ENCODE peak calls at places on chromosomes 6 and 20, in seven cellular contexts. E, V, S, R, M, K and Z are unnamed samples.

GRCh38 chr6:161444464-161444863 is 170.6 kb upstream of the AGPAT4 start:
- DNase-seq in E (no peak), V (no peak), S (peak; percentile 37), R (no peak), M (no peak), K (no peak), Z (no peak)

GRCh38 chr6:131172237-131172636 is 37.0 kb downstream of the AKAP7 start:
- DNase-seq in E (no peak), V (no peak), S (no peak), R (no peak), M (no peak), K (no peak), Z (no peak)

GRCh38 chr6:35319346-35320030 is 21.9 kb downstream of the DEF6 start:
- DNase-seq in E (no peak), V (no peak), S (no peak), R (no peak), M (no peak), K (no peak), Z (no peak)

GRCh38 chr6:17505062-17505476 is 95.0 kb upstream of the FAM8A1 start:
- DNase-seq in E (no peak), V (peak; percentile 25), S (no peak), R (no peak), M (no peak), K (no peak), Z (no peak)

GRCh38 chr6:150813993-150814359 is 51.5 kb upstream of the MTHFD1L start:
- DNase-seq in E (no peak), V (peak; percentile 22), S (no peak), R (no peak), M (no peak), K (no peak), Z (no peak)

GRCh38 chr6:6736753-6737654 is 148.5 kb downstream of the LY86 start:
- DNase-seq in E (no peak), V (peak; percentile 18), S (peak; percentile 91), R (no peak), M (peak; percentile 34), K (peak; percentile 85), Z (no peak)

GRCh38 chr20:53165452-53165851 is 193.3 kb downstream of the TSHZ2 start:
- DNase-seq in E (no peak), V (no peak), S (no peak), R (no peak), M (no peak), K (no peak), Z (no peak)

GRCh38 chr6:26464416-26465131 is 6.8 kb downstream of the BTN2A1 start:
- DNase-seq in E (no peak), V (no peak), S (no peak), R (no peak), M (no peak), K (no peak), Z (no peak)

GRCh38 chr6:147787407-147787806 is 278.9 kb downstream of the SAMD5 start:
- DNase-seq in E (no peak), V (no peak), S (no peak), R (no peak), M (no peak), K (no peak), Z (no peak)

GRCh38 chr6:71181565-71181964 is 107.0 kb upstream of the OGFRL1 start:
- DNase-seq in E (no peak), V (no peak), S (no peak), R (no peak), M (no peak), K (no peak), Z (no peak)

GRCh38 chr6:144659202-144659731 is 374.1 kb downstream of the UTRN start:
- DNase-seq in E (no peak), V (peak; percentile 25), S (no peak), R (no peak), M (no peak), K (peak; percentile 35), Z (no peak)

GRCh38 chr20:1894951-1895673 is at the start of gene SIRPA:
- DNase-seq in E (no peak), V (peak; percentile 66), S (peak; percentile 75), R (peak; percentile 87), M (no peak), K (peak; percentile 77), Z (peak; percentile 70)

GRCh38 chr6:15247750-15248450 is 2.0 kb downstream of the JARID2 start:
- DNase-seq in E (peak; percentile 52), V (peak; percentile 55), S (peak; percentile 67), R (peak; percentile 92), M (peak; percentile 34), K (peak; percentile 53), Z (peak; percentile 74)

GRCh38 chr6:40541556-40542174 is 45.5 kb downstream of the LRFN2 start:
- DNase-seq in E (no peak), V (no peak), S (no peak), R (peak; percentile 56), M (no peak), K (no peak), Z (no peak)

GRCh38 chr6:27472182-27472616 is 706 bp downstream of the ZNF184 start:
- DNase-seq in E (peak; percentile 74), V (peak; percentile 74), S (peak; percentile 44), R (no peak), M (no peak), K (peak; percentile 53), Z (no peak)

GRCh38 chr20:59571591-59572314 is 32.6 kb upstream of the PHACTR3 start:
- DNase-seq in E (peak; percentile 22), V (peak; percentile 40), S (peak; percentile 77), R (peak; percentile 86), M (peak; percentile 30), K (peak; percentile 62), Z (peak; percentile 71)
- H3K4me1 ChIP-seq in E (no peaks in the 10 kb centered on the region), V (no peaks in the 10 kb centered on the region), S (peaks cover 3% of the 10 kb centered on the region), R (no peaks in the 10 kb centered on the region), M (no peaks in the 10 kb centered on the region), K (no peaks in the 10 kb centered on the region), Z (peaks cover 3% of the 10 kb centered on the region)

GRCh38 chr6:167669553-167669849 is 157.2 kb upstream of the AFDN start:
- DNase-seq in E (no peak), V (no peak), S (no peak), R (no peak), M (no peak), K (no peak), Z (no peak)

GRCh38 chr6:167672738-167673137 is 154.0 kb upstream of the AFDN start:
- DNase-seq in E (no peak), V (no peak), S (no peak), R (peak; percentile 2), M (no peak), K (no peak), Z (no peak)

GRCh38 chr6:167671977-167672687 is 154.6 kb upstream of the AFDN start:
- DNase-seq in E (no peak), V (no peak), S (no peak), R (peak; percentile 41), M (no peak), K (no peak), Z (no peak)

GRCh38 chr6:167669870-167670802 is 156.6 kb upstream of the AFDN start:
- DNase-seq in E (no peak), V (no peak), S (no peak), R (peak; percentile 64), M (no peak), K (no peak), Z (no peak)

DNA sequence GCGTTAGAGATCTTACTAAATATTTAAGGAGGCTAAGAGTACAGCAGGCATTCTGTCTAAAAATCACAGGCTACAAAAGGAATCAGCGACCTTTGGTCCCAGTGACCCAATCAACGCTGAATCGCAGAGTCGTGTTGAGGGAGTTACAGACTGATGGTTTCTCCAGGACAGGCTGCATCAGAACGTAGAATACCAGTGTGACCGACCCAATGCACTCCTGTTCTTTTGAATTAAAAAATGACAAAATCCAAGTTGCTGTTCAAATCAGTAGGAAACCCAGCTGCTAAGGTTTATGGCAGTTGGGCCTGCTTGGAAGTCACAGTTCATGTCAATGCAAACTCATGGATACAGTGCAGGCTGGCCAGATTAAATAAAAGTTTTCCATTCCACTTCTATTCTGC is 155.8 kb upstream of the AFDN start:
- DNase-seq in E (no peak), V (no peak), S (no peak), R (no peak), M (no peak), K (no peak), Z (no peak)
- TF ChIP-seq CTCF in E (no peak), V (no peak), S (no peak), R (no peak), M (no peak), K (no peak), Z (no peak)

GRCh38 chr6:2989332-2990178 is 10.1 kb upstream of the NQO2 start:
- DNase-seq in E (peak; percentile 88), V (peak; percentile 96), S (peak; percentile 90), R (peak; percentile 89), M (peak; percentile 72), K (peak; percentile 81), Z (peak; percentile 82)

GRCh38 chr6:2988076-2988425 is 11.6 kb upstream of the NQO2 start:
- DNase-seq in E (no peak), V (no peak), S (no peak), R (no peak), M (no peak), K (no peak), Z (no peak)

GRCh38 chr6:2986722-2987196 is 12.9 kb upstream of the NQO2 start:
- DNase-seq in E (no peak), V (no peak), S (no peak), R (no peak), M (no peak), K (peak; percentile 53), Z (no peak)

GRCh38 chr6:2990179-2990931 is 9.3 kb upstream of the NQO2 start:
- DNase-seq in E (peak; percentile 30), V (peak; percentile 72), S (no peak), R (no peak), M (no peak), K (no peak), Z (peak; percentile 51)

GRCh38 chr6:2988426-2989331 is 11.0 kb upstream of the NQO2 start:
- DNase-seq in E (peak; percentile 79), V (peak; percentile 98), S (peak; percentile 94), R (peak; percentile 98), M (peak; percentile 80), K (peak; percentile 86), Z (peak; percentile 92)
- TF ChIP-seq POLR2A in E (peak; percentile 52), V (peak; percentile 93), S (no peak), R (no peak), M (peak; percentile 42), K (peak; percentile 48), Z (peak; percentile 57)

GRCh38 chr6:33430991-33431879 is 11.4 kb downstream of the SYNGAP1 start:
- DNase-seq in E (peak; percentile 82), V (peak; percentile 53), S (peak; percentile 63), R (peak; percentile 94), M (no peak), K (peak; percentile 79), Z (no peak)

GRCh38 chr6:33430334-33430733 is 10.5 kb downstream of the SYNGAP1 start:
- DNase-seq in E (no peak), V (no peak), S (peak; percentile 12), R (no peak), M (no peak), K (no peak), Z (no peak)

GRCh38 chr6:33428219-33428890 is 8.5 kb downstream of the SYNGAP1 start:
- DNase-seq in E (peak; percentile 51), V (peak; percentile 36), S (peak; percentile 38), R (peak; percentile 90), M (no peak), K (no peak), Z (no peak)

GRCh38 chr6:33428891-33429744 is 9.3 kb downstream of the SYNGAP1 start:
- DNase-seq in E (no peak), V (no peak), S (peak; percentile 20), R (no peak), M (no peak), K (no peak), Z (no peak)

DNA sequence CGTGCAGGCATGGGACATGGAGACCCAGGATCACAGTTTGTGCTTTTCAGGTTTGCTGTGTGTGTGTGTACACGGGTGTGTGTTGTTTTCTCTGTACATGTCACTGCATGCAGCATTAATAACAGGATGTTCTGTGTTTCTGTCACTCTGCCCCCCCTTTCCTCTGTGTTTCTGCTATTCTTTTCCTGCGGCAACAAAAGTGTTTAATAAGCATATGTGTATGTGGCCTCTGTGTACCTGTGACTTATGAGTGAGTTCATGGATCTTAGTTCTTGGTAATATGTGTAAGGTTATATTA is 9.8 kb downstream of the SYNGAP1 start:
- DNase-seq in E (peak; percentile 34), V (no peak), S (no peak), R (no peak), M (no peak), K (no peak), Z (no peak)
- H3K4me1 ChIP-seq in E (no peaks in the 10 kb centered on the region), V (peaks cover 32% of the 10 kb centered on the region), S (peaks cover 43% of the 10 kb centered on the region), R (peaks cover 34% of the 10 kb centered on the region), M (peaks cover 51% of the 10 kb centered on the region), K (peaks cover 6% of the 10 kb centered on the region), Z (no peaks in the 10 kb centered on the region)